ENCODE peak calls at places on chromosomes 1 and 21, in four cellular contexts. One of them, this sample, is unnamed.

GRCh38 chr1:79745928-79746327 is 739.4 kb upstream of the ADGRL4 start:
- DNase-seq in SK-MEL-5: no peak
- DNase-seq in skeletal muscle cell: no peak
- DNase-seq in DMS153: peak
- DNase-seq in this sample: no peak

GRCh38 chr21:38310619-38311018 is 53.8 kb downstream of the KCNJ15 start:
- DNase-seq in DMS153: no peak
- DNase-seq in SK-MEL-5: no peak
- DNase-seq in skeletal muscle cell: peak
- DNase-seq in this sample: no peak

GRCh38 chr1:7043729-7044470 is 258.6 kb downstream of the CAMTA1 start:
- DNase-seq in SK-MEL-5: no peak
- DNase-seq in skeletal muscle cell: no peak
- DNase-seq in DMS153: no peak
- DNase-seq in this sample: no peak

GRCh38 chr21:37074195-37074510 is 1.1 kb downstream of the TTC3 start:
- DNase-seq in DMS153: no peak
- DNase-seq in SK-MEL-5: peak
- DNase-seq in skeletal muscle cell: no peak
- DNase-seq in this sample: peak

GRCh38 chr1:108051625-108052382 is 86.8 kb upstream of the VAV3 start:
- DNase-seq in DMS153: peak
- DNase-seq in skeletal muscle cell: no peak
- DNase-seq in SK-MEL-5: no peak
- DNase-seq in this sample: no peak

GRCh38 chr1:111591946-111592345 is 27.6 kb upstream of the RAP1A start:
- DNase-seq in SK-MEL-5: no peak
- DNase-seq in skeletal muscle cell: no peak
- DNase-seq in DMS153: no peak
- DNase-seq in this sample: no peak

GRCh38 chr1:24526940-24527542 is 24.4 kb downstream of the RCAN3 start:
- DNase-seq in DMS153: no peak
- DNase-seq in SK-MEL-5: peak
- DNase-seq in skeletal muscle cell: no peak
- DNase-seq in this sample: no peak

GRCh38 chr1:238777551-238777950 is 608.8 kb upstream of the CHRM3 start:
- DNase-seq in DMS153: no peak
- DNase-seq in SK-MEL-5: no peak
- DNase-seq in skeletal muscle cell: no peak
- DNase-seq in this sample: no peak

GRCh38 chr1:49052102-49052501 is 275.4 kb upstream of the BEND5 start:
- DNase-seq in skeletal muscle cell: no peak
- DNase-seq in DMS153: peak
- DNase-seq in SK-MEL-5: no peak
- DNase-seq in this sample: no peak

This sample was measured in frontal cortex.